ENCODE peak calls at places on chromosomes 13 and 19, in four cellular contexts. E, Y, P and B are unnamed samples.

GRCh38 chr19:50994129-50994528 is 7.3 kb downstream of the KLK8 start:
- DNase-seq in E (no peak), Y (no peak), P (no peak), B (peak; percentile 18)

GRCh38 chr19:16262618-16263017 is 62.0 kb upstream of the KLF2 start:
- DNase-seq in E (no peak), Y (no peak), P (no peak), B (no peak)

GRCh38 chr19:49441960-49442350 is 628 bp upstream of the SLC17A7 start:
- DNase-seq in E (no peak), Y (no peak), P (no peak), B (no peak)

GRCh38 chr13:113422790-113423189 is 30.5 kb downstream of the ADPRHL1 start:
- DNase-seq in E (no peak), Y (no peak), P (no peak), B (no peak)

GRCh38 chr19:33677745-33678426 is 56.1 kb downstream of the CHST8 start:
- DNase-seq in E (no peak), Y (no peak), P (no peak), B (peak; percentile 78)

GRCh38 chr19:49017666-49018351 is 918 bp upstream of the LHB start:
- DNase-seq in E (peak; percentile 49), Y (peak; percentile 15), P (peak; percentile 49), B (no peak)

GRCh38 chr19:1649706-1650626 is 2.4 kb downstream of the TCF3 start:
- DNase-seq in E (no peak), Y (no peak), P (no peak), B (no peak)

GRCh38 chr13:26584713-26585112 is 27.2 kb downstream of the WASF3 start:
- DNase-seq in E (no peak), Y (no peak), P (no peak), B (no peak)

GRCh38 chr13:35930665-35931631 is 200.2 kb downstream of the DCLK1 start:
- DNase-seq in E (no peak), Y (no peak), P (no peak), B (no peak)

GRCh38 chr13:101487046-101487830 is 34.8 kb downstream of the ITGBL1 start:
- DNase-seq in E (no peak), Y (no peak), P (no peak), B (no peak)

GRCh38 chr13:95226932-95227718 is 74.1 kb downstream of the ABCC4 start:
- DNase-seq in E (no peak), Y (no peak), P (no peak), B (no peak)

GRCh38 chr13:100490692-100491091 is 97.9 kb downstream of the GGACT start:
- DNase-seq in E (no peak), Y (no peak), P (no peak), B (no peak)

GRCh38 chr19:18543814-18544475 is 572 bp upstream of the FKBP8 start:
- DNase-seq in E (no peak), Y (peak; percentile 69), P (peak; percentile 91), B (no peak)

GRCh38 chr13:35549481-35549880 is 73.0 kb upstream of the MAB21L1 start:
- DNase-seq in E (no peak), Y (no peak), P (no peak), B (no peak)

GRCh38 chr13:24116103-24116502 is 44.4 kb upstream of the SPATA13 start:
- DNase-seq in E (no peak), Y (no peak), P (no peak), B (no peak)

GRCh38 chr13:110773480-110773879 is 60.0 kb downstream of the ING1 start:
- DNase-seq in E (no peak), Y (no peak), P (no peak), B (no peak)

GRCh38 chr19:3507371-3508120 is 1.4 kb downstream of the FZR1 start:
- DNase-seq in E (no peak), Y (peak; percentile 34), P (peak; percentile 56), B (no peak)

GRCh38 chr13:107339209-107339608 is 771.3 kb upstream of the ARGLU1 start:
- DNase-seq in E (no peak), Y (no peak), P (no peak), B (no peak)

GRCh38 chr19:8321760-8322637 is 703 bp downstream of the RPS28 start:
- DNase-seq in E (no peak), Y (no peak), P (peak; percentile 63), B (no peak)

GRCh38 chr13:110340812-110341444 is 33.8 kb downstream of the COL4A2 start:
- DNase-seq in E (no peak), Y (no peak), P (peak; percentile 47), B (peak; percentile 93)

GRCh38 chr13:44884076-44884729 is 105.1 kb downstream of the NUFIP1 start:
- DNase-seq in E (no peak), Y (no peak), P (no peak), B (no peak)

GRCh38 chr13:32905063-32905863 is 111.0 kb upstream of the KL start:
- DNase-seq in E (no peak), Y (no peak), P (peak; percentile 50), B (no peak)

GRCh38 chr13:34816543-34816942 is 125.5 kb upstream of the NBEA start:
- DNase-seq in E (no peak), Y (no peak), P (no peak), B (no peak)

GRCh38 chr13:110475117-110475516 is 86.4 kb downstream of the RAB20 start:
- DNase-seq in E (no peak), Y (no peak), P (no peak), B (no peak)

GRCh38 chr13:76023644-76024043 is 387.5 kb downstream of the LMO7 start:
- DNase-seq in E (no peak), Y (no peak), P (no peak), B (no peak)

GRCh38 chr13:97057196-97057595 is 62.9 kb upstream of the OXGR1 start:
- DNase-seq in E (no peak), Y (no peak), P (no peak), B (no peak)